ENCODE peak calls at places on chromosome 2, in six cellular contexts. Z is cardiac muscle cell, B is breast epithelium, U is fibroblast of pulmonary artery, G is fibroblast of lung, P is choroid plexus epithelial cell. T is an unnamed sample.
A peak's percentile ranks its signal among the peaks of the same experiment; 100 is the strongest.

GRCh38 chr2:16948073-16948472 is 282.4 kb upstream of the CYRIA start:
- DNase-seq in Z (no peak), P (no peak), U (no peak), B (no peak), G (no peak), T (no peak)

GRCh38 chr2:33678447-33678846 is 79.3 kb upstream of the FAM98A start:
- DNase-seq in P (no peak), G (no peak), U (no peak), Z (no peak), B (no peak), T (no peak)

GRCh38 chr2:40369619-40370397 is 82.1 kb downstream of the SLC8A1 start:
- DNase-seq in G (peak; percentile 90), B (no peak), Z (peak; percentile 61), P (peak; percentile 67), U (peak; percentile 61), T (peak; percentile 42)

GRCh38 chr2:238176565-238176964 is 17.8 kb downstream of the ERFE start:
- DNase-seq in Z (no peak), U (no peak), P (peak; percentile 13), B (no peak), G (no peak), T (no peak)

GRCh38 chr2:136818839-136819238 is 53.5 kb downstream of the THSD7B start:
- DNase-seq in Z (no peak), U (no peak), B (no peak), P (no peak), G (no peak), T (no peak)

GRCh38 chr2:223585691-223586090 is 16.5 kb downstream of the SCG2 start:
- DNase-seq in P (peak; percentile 78), Z (peak; percentile 57), U (peak; percentile 67), B (no peak), G (peak; percentile 42), T (peak; percentile 21)

GRCh38 chr2:138782378-138782777 is 2.2 kb upstream of the NXPH2 start:
- DNase-seq in Z (no peak), B (no peak), G (no peak), U (no peak), P (no peak), T (no peak)

GRCh38 chr2:112737544-112738232 is 16.9 kb downstream of the NT5DC4 start:
- DNase-seq in G (no peak), U (no peak), B (no peak), P (no peak), Z (no peak), T (no peak)

GRCh38 chr2:85888020-85888744 is 608 bp downstream of the ST3GAL5 start:
- DNase-seq in U (peak; percentile 32), Z (peak; percentile 25), P (no peak), G (no peak), B (no peak), T (no peak)

GRCh38 chr2:9770308-9771100 is 72.8 kb upstream of the TAF1B start:
- DNase-seq in B (peak; percentile 65), Z (peak; percentile 86), G (peak; percentile 69), P (peak; percentile 84), U (peak; percentile 80), T (peak; percentile 89)

GRCh38 chr2:34365937-34366336 is 766.8 kb upstream of the FAM98A start:
- DNase-seq in Z (no peak), B (no peak), U (no peak), P (peak; percentile 5), G (no peak), T (no peak)

GRCh38 chr2:96548558-96549465 is 12.3 kb downstream of the ARID5A start:
- DNase-seq in Z (no peak), G (no peak), B (no peak), U (no peak), P (no peak), T (no peak)

GRCh38 chr2:26068602-26069298 is 34.9 kb downstream of the RAB10 start:
- DNase-seq in G (peak; percentile 93), Z (peak; percentile 86), P (peak; percentile 84), B (no peak), U (peak; percentile 86), T (peak; percentile 77)

GRCh38 chr2:236173734-236174607 is 5.8 kb upstream of the GBX2 start:
- DNase-seq in Z (no peak), U (no peak), P (no peak), B (no peak), G (no peak), T (no peak)

GRCh38 chr2:1671916-1672315 is 72.4 kb downstream of the PXDN start:
- DNase-seq in P (no peak), Z (no peak), G (no peak), U (no peak), B (no peak), T (no peak)

GRCh38 chr2:148936857-148937450 is 61.9 kb downstream of the KIF5C start:
- DNase-seq in U (no peak), B (no peak), G (no peak), P (peak; percentile 4), Z (no peak), T (peak; percentile 25)

GRCh38 chr2:62706721-62707516 is 1.4 kb downstream of the EHBP1 start:
- DNase-seq in Z (no peak), B (no peak), U (no peak), G (no peak), P (no peak), T (peak; percentile 9)

GRCh38 chr2:106095478-106096392 is 98.4 kb downstream of the UXS1 start:
- DNase-seq in G (no peak), U (no peak), B (no peak), Z (no peak), P (no peak), T (no peak)

GRCh38 chr2:219442206-219443015 is 7.8 kb downstream of the SPEG start:
- DNase-seq in Z (no peak), P (no peak), G (no peak), B (no peak), U (no peak), T (peak; percentile 14)

GRCh38 chr2:16746833-16747232 is 81.2 kb upstream of the CYRIA start:
- DNase-seq in G (no peak), B (no peak), P (no peak), Z (no peak), U (no peak), T (no peak)

GRCh38 chr2:160459543-160460332 is 33.9 kb downstream of the RBMS1 start:
- DNase-seq in B (no peak), Z (no peak), P (no peak), G (no peak), U (no peak), T (no peak)

GRCh38 chr2:137411556-137411955 is 552.7 kb upstream of the HNMT start:
- DNase-seq in P (no peak), Z (no peak), B (no peak), G (no peak), U (no peak), T (no peak)

GRCh38 chr2:44718431-44718830 is 223.1 kb upstream of the SIX3 start:
- DNase-seq in B (no peak), P (no peak), G (no peak), U (no peak), Z (no peak), T (no peak)

GRCh38 chr2:121735520-121736074 is 1.1 kb downstream of the NIFK start:
- DNase-seq in U (no peak), B (no peak), P (peak; percentile 35), Z (peak; percentile 35), G (no peak), T (peak; percentile 40)

DNA sequence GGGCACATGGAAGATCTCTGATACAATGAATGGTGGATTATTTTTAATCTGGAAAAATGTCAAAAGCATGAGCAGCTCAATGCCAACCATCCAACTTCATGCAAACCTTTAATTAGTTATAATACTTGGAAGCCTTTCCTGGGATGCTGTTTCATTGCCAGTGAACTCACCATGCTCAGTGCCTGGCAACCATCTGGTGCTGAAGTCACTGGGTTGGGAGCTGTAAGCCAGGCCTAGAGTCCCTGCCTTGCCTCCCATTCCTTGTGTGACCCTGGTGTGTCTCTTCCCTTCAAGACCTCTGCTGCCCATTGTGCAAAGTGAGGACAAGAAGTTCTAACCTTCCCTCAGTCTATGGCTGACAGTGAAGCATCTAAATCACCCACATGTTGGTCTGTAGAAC is 458.7 kb downstream of the RNF144A start:
- DNase-seq in P (no peak), G (no peak), B (no peak), Z (no peak), U (no peak), T (no peak)
- TF ChIP-seq CTCF in P (no peak), G (no peak), B (no peak), Z (no peak), U (no peak), T (no peak)

DNA sequence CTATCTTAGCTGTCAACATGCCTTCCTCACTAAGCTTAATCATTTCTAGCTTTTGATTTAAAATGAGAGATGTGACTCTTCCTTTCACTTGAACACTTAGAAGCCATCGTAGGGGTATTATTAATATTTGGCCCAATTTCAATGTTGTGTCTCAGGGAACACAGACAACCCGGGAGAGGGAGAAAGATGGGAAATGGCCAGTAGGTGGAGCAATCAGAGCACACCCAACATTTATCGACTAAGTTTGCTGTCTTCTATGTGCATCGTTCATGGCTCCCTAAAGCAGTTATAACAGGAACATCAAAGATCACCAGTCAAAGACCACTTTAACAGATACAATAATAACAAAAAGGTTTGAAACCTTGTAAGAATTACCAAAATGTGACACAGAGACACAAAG is 110.2 kb downstream of the OLA1 start:
- DNase-seq in P (peak; percentile 43), B (no peak), G (no peak), Z (peak; percentile 61), U (peak; percentile 52), T (no peak)
- TF ChIP-seq CTCF in P (peak; percentile 54), B (no peak), G (no peak), Z (peak; percentile 54), U (peak; percentile 46), T (peak; percentile 15)

DNA sequence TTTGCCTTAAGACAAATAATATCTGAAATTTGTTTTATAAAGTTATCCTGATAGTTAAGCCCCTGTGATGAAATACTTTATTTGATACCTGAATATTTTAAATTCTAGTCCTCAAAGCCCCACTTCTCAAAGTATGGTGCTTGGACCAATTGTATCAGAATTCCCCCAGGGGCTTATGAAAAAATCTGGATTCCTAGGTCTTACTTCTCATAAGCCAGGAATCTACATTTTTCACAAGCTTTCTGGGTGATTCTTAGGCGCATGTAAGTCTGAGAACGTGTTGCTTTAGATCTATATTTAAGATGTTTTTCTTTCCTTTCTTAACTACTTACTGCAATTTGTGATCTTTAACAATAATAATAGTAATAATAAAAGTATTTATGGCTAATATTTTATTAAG is 53.1 kb downstream of the MYO1B start:
- DNase-seq in B (no peak), P (peak; percentile 59), G (peak; percentile 83), U (peak; percentile 28), Z (no peak), T (no peak)
- TF ChIP-seq CTCF in B (no peak), P (no peak), G (no peak), U (no peak), Z (no peak), T (no peak)

DNA sequence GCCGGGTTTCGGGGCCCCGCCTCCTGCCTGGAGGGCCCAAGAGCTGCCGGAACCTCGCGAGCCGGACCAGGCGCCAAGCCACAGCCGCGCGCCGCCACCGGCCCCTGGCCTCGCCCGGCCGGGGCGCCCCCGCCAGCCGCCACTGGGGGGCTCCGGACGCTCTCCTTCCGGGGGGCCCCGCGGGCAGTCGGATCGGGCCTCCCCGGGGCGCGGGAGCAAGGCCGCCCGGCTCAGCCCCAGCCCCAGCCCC is 17.4 kb upstream of the HAAO start:
- DNase-seq in P (no peak), Z (peak; percentile 93), G (peak; percentile 79), B (peak; percentile 81), U (peak; percentile 84), T (peak; percentile 80)
- TF ChIP-seq CTCF in P (no peak), Z (no peak), G (no peak), B (no peak), U (no peak), T (no peak)

GRCh38 chr2:150555957-150556356 is 68.5 kb upstream of the RND3 start:
- DNase-seq in Z (no peak), G (no peak), B (no peak), U (no peak), P (no peak), T (no peak)
- TF ChIP-seq CTCF in Z (no peak), G (no peak), B (no peak), U (no peak), P (no peak), T (no peak)

GRCh38 chr2:110876167-110876999 is 144.0 kb downstream of the ACOXL start:
- DNase-seq in Z (no peak), U (no peak), G (no peak), P (no peak), B (no peak), T (no peak)
- TF ChIP-seq CTCF in Z (no peak), U (no peak), G (no peak), P (no peak), B (no peak), T (peak; percentile 11)

T was measured in MCF 10A.